ENCODE peak calls at places on chromosomes 12 and 14, in four cellular contexts. W is thoracic aorta, E is A549, R is neuronal stem cell. K is an unnamed sample. For H3K4me1 and H3K9me3, the result is how much of the 10 kb centered on the place peaks cover.

GRCh38 chr12:49014547-49014946 is 4.0 kb downstream of the PRKAG1 start:
- DNase-seq in E (peak), R (no peak), W (no peak), K (no peak)

GRCh38 chr14:72907886-72908285 is 14.0 kb upstream of the DPF3 start:
- DNase-seq in E (no peak), W (no peak), R (no peak), K (no peak)

GRCh38 chr14:30960216-30960615 is 65.2 kb upstream of the AP4S1 start:
- DNase-seq in E (no peak), R (no peak), W (no peak), K (no peak)

GRCh38 chr12:53381739-53382630 is 2.0 kb downstream of the SP1 start:
- DNase-seq in R (no peak), W (no peak), E (peak), K (peak)

GRCh38 chr12:111274820-111275219 is 94.1 kb downstream of the PHETA1 start:
- DNase-seq in E (no peak), W (no peak), R (no peak), K (no peak)

GRCh38 chr12:93308281-93308680 is 69.4 kb upstream of the NUDT4 start:
- DNase-seq in W (no peak), R (no peak), E (no peak), K (no peak)

GRCh38 chr12:120928864-120929652 is 24.9 kb upstream of the SPPL3 start:
- DNase-seq in R (no peak), W (no peak), E (no peak), K (no peak)

GRCh38 chr12:21642707-21643389 is 14.8 kb downstream of the LDHB start:
- DNase-seq in R (no peak), E (no peak), W (no peak), K (no peak)

GRCh38 chr12:12788675-12789368 is 3.4 kb downstream of the APOLD1 start:
- DNase-seq in E (peak), W (no peak), R (peak), K (peak)

GRCh38 chr14:56810341-56810740 is at the start of gene OTX2:
- DNase-seq in W (no peak), E (no peak), R (no peak), K (no peak)

GRCh38 chr12:107329569-107330324 is 236.4 kb upstream of the CRY1 start:
- DNase-seq in R (no peak), W (no peak), E (no peak), K (no peak)

GRCh38 chr14:78023112-78023511 is 147.1 kb upstream of the NRXN3 start:
- DNase-seq in W (no peak), R (no peak), E (no peak), K (no peak)

GRCh38 chr12:50960130-50960529 is 7.8 kb downstream of the HIGD1C start:
- DNase-seq in R (no peak), W (no peak), E (no peak), K (no peak)

GRCh38 chr12:120858306-120859088 is 45.7 kb downstream of the SPPL3 start:
- DNase-seq in W (no peak), R (no peak), E (no peak), K (no peak)

GRCh38 chr12:66697404-66697803 is 18.5 kb upstream of the GRIP1 start:
- DNase-seq in R (no peak), E (no peak), W (no peak), K (no peak)

GRCh38 chr12:66694666-66695065 is 15.8 kb upstream of the GRIP1 start:
- DNase-seq in W (no peak), E (no peak), R (no peak), K (no peak)

GRCh38 chr12:66692986-66693385 is 14.1 kb upstream of the GRIP1 start:
- DNase-seq in W (no peak), E (no peak), R (no peak), K (no peak)

GRCh38 chr12:66693901-66694513 is 15.1 kb upstream of the GRIP1 start:
- DNase-seq in W (peak), E (peak), R (peak), K (no peak)

DNA sequence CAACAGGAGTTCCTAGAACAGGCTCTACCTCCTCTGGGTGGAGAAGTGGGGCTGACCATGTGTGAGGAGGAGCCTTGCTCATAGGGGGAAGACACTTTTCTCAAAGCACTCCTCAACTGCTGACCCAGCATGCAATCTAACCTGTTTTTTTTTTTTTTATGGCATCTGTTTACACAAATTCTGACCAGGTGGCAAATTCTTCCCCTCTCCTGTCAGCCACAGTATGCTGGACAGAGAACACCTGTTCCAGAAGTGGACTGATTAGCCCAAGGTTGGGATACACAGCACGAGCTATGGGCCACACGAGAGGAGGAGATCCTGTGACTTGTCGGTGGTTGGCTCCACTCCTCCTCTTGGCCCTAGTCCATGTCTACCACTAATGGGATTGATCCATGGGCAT is 16.3 kb upstream of the GRIP1 start:
- DNase-seq in W (no peak), R (no peak), E (no peak), K (no peak)
- H3K4me1 ChIP-seq in W (under half), R (under half), E (under half), K (under half)

GRCh38 chr12:14597480-14597879 is 29.8 kb upstream of the PLBD1 start:
- DNase-seq in R (no peak), E (no peak), W (no peak), K (no peak)

GRCh38 chr12:14605401-14605989 is 37.8 kb upstream of the PLBD1 start:
- DNase-seq in E (peak), R (no peak), W (no peak), K (no peak)

GRCh38 chr12:14607561-14607960 is 39.9 kb upstream of the PLBD1 start:
- DNase-seq in R (no peak), E (no peak), W (no peak), K (no peak)

GRCh38 chr12:14601692-14602091 is 34.0 kb upstream of the PLBD1 start:
- DNase-seq in E (no peak), W (no peak), R (no peak), K (no peak)

DNA sequence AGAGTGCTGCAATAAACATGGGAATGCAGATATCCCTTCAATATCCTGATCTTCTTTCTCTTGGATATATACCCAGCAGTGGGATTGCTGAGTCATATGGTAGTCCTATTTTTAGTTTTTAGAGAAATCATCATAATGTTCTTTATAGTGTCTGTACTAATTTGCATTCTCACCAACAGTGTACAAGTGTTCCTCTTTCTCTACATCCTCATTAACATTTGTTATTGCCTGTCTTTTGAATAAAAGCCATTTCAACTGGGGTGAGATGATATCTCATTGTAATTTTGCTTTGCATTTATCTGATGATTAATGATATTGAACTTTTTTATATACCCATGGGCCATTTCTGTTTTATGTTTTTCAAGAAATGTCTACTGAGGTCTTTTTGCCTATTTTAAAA is 34.4 kb upstream of the PLBD1 start:
- DNase-seq in R (no peak), W (no peak), E (no peak), K (no peak)
- H3K9me3 ChIP-seq in R (under half), W (under half), E (under half), K (under half)

GRCh38 chr12:56636118-56636674 is 6.1 kb upstream of the BAZ2A start:
- DNase-seq in R (no peak), E (peak), W (peak), K (peak)
- H3K4me1 ChIP-seq in R (under half), E (under half), W (under half), K (under half)

DNA sequence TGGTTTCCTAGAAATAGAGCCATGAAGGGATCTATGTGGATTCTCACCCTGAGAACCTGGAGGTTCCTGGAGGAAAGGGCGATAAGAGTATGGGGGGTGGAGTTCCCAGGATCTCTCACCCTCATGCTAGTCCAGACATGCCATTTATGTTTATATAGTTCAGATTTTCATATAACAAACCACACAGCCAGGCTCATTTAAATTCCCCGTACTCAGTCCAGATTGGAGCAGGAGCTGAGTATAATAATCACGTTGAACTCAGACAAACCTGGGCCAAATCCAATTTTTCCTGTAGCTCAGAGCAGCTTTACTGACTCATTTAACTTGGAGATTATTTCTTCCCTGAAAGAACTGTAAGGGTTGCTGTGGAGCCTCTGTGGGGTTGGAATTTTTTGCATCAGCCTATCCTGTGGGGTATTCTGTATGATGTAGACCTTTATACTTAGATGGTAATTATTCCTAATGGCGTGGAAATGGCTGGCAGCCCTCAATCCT is 660.8 kb downstream of the TMEM121 start:
- DNase-seq in R (no peak), E (no peak), W (no peak), K (no peak)
- H3K9me3 ChIP-seq in R (under half), E (under half), W (under half), K (under half)

K was measured in sigmoid colon.